ENCODE peak calls at places on chromosome 17, in six cellular contexts. A is mesenchymal stem cell, Y is H9, G is H1, R is IMR-90, I is trophoblast cell. M is an unnamed sample.

GRCh38 chr17:385195-385835 is 32.7 kb upstream of the RPH3AL start:
- DNase-seq in A (peak; percentile 46), Y (peak; percentile 63), G (peak; percentile 64), R (no peak), I (no peak), M (peak; percentile 47)

GRCh38 chr17:63290784-63291183 is 155.3 kb downstream of the CYB561 start:
- DNase-seq in A (no peak), Y (no peak), G (no peak), R (no peak), I (no peak), M (no peak)

GRCh38 chr17:21168555-21168865 is 41.7 kb downstream of the DHRS7B start:
- DNase-seq in A (no peak), Y (no peak), G (no peak), R (no peak), I (no peak), M (no peak)

GRCh38 chr17:1181769-1182137 is 2.0 kb upstream of the ABR start:
- DNase-seq in A (peak; percentile 87), Y (no peak), G (no peak), R (peak; percentile 86), I (no peak), M (no peak)

GRCh38 chr17:82932146-82933005 is 92.6 kb upstream of the ZNF750 start:
- DNase-seq in A (no peak), Y (no peak), G (no peak), R (peak; percentile 86), I (no peak), M (no peak)

GRCh38 chr17:17096438-17097178 is 54.4 kb downstream of the MPRIP start:
- DNase-seq in A (peak; percentile 43), Y (no peak), G (no peak), R (peak; percentile 59), I (no peak), M (no peak)

GRCh38 chr17:58005728-58006562 is 1.1 kb downstream of the SRSF1 start:
- DNase-seq in A (no peak), Y (no peak), G (no peak), R (no peak), I (no peak), M (no peak)

GRCh38 chr17:41518789-41519449 is at the start of gene KRT15:
- DNase-seq in A (no peak), Y (no peak), G (no peak), R (peak; percentile 28), I (no peak), M (no peak)

GRCh38 chr17:229130-229944 is 47.9 kb upstream of the DOC2B start:
- DNase-seq in A (no peak), Y (no peak), G (no peak), R (peak; percentile 1), I (no peak), M (no peak)

GRCh38 chr17:38442548-38442947 is 14.3 kb downstream of the ARHGAP23 start:
- DNase-seq in A (no peak), Y (no peak), G (no peak), R (no peak), I (no peak), M (no peak)

GRCh38 chr17:39836117-39836516 is 28.0 kb downstream of the IKZF3 start:
- DNase-seq in A (no peak), Y (no peak), G (no peak), R (no peak), I (no peak), M (no peak)

GRCh38 chr17:50029185-50029584 is 26.7 kb upstream of the ITGA3 start:
- DNase-seq in A (no peak), Y (no peak), G (no peak), R (no peak), I (no peak), M (no peak)

GRCh38 chr17:9004961-9005285 is 16.4 kb upstream of the NTN1 start:
- DNase-seq in A (no peak), Y (no peak), G (no peak), R (no peak), I (no peak), M (no peak)

GRCh38 chr17:27807567-27808470 is 7.5 kb upstream of the NOS2 start:
- DNase-seq in A (no peak), Y (no peak), G (no peak), R (no peak), I (peak; percentile 29), M (no peak)

GRCh38 chr17:1413281-1413791 is 13.3 kb upstream of the YWHAE start:
- DNase-seq in A (peak; percentile 73), Y (no peak), G (no peak), R (peak; percentile 86), I (no peak), M (no peak)

GRCh38 chr17:61364463-61364846 is 35.2 kb upstream of the TBX2 start:
- DNase-seq in A (no peak), Y (no peak), G (no peak), R (no peak), I (no peak), M (no peak)

GRCh38 chr17:61366076-61366714 is 33.4 kb upstream of the TBX2 start:
- DNase-seq in A (no peak), Y (no peak), G (no peak), R (no peak), I (no peak), M (no peak)

GRCh38 chr17:61368049-61368831 is 31.4 kb upstream of the TBX2 start:
- DNase-seq in A (no peak), Y (no peak), G (no peak), R (no peak), I (no peak), M (no peak)

GRCh38 chr17:61368832-61369468 is 30.7 kb upstream of the TBX2 start:
- DNase-seq in A (no peak), Y (no peak), G (no peak), R (no peak), I (no peak), M (no peak)

DNA sequence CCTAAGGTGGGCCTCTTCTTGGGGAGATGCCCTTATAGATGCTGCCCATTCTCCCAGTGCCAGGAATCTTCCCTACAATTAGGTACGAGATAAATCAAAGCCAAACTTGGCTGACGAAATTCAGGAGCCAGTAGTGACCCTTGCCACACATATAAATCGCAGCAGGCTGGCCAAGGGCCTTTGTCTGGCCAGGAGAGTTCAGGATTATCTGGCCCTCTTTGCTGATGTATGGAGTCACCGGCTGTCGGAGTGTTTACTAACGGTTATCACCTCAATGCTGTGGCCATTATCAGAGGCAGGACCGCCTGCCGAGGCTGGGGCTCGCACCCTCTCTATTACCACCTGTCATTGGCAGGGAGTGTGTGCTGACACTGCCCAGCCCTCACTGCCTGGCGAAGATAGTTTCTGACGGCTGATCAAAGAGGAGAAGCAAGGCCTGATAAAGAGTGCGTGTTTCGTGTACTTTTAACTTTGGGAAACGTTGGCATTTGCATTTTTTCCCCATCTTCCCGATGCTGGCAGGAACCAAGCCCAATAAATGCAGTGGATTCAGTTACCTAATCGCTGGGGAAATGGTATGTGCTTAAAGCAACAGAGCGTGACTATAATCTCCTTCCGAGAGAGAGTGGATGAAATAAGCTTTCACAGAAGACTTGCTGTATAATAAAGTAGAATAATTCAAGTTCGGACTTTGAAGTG is 32.8 kb upstream of the TBX2 start:
- DNase-seq in A (no peak), Y (no peak), G (no peak), R (no peak), I (no peak), M (no peak)
- H3K4me2 ChIP-seq in A (no peak overlapping the region), Y (no peak overlapping the region), G (no peak overlapping the region), R (no peak overlapping the region), I (no peak overlapping the region), M (no peak overlapping the region)

DNA sequence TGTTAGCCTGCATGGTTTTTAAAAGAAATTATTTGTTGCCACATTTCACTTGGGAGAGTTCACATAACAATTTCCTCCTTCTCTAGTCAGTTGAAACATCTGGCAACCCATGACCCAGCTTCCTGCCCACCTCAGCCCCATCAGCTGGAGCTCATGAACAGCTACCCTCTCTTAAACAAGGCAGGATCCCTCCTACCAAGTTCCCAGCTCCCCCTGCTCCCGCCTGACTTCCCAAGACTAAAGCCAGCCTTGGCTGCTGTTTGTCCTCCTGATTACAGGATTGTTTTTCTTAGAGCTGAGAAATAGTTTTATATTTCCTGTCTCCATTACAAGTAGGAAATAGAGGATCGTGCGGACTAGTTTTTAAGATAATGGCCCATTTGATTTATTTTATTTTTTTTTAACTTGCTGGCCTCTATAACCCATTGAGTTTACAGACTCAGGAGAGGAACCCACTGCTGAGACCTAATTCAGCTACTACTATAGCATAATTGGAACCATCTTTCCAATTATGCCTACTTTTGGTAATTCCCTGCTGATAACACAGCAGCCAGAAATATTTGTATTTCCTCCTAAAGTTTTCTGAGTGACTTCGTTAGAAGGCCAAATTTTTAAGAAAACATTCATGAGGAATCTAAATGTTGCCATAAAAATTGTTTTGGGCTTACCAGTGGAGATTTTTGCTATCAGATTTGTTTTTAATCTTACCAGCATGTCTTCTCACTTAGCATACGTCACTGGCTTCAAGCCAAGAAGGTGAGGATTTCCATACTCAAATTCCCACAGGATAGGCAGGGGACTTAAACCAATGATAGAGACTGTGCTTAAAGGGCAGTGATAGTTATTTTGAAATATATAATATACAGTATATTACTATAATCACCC is 90.0 kb downstream of the ELAC2 start:
- DNase-seq in A (no peak), Y (no peak), G (no peak), R (no peak), I (peak; percentile 62), M (no peak)
- H2AFZ ChIP-seq in A (no peak overlapping the region), Y (no peak overlapping the region), G (no peak overlapping the region), R (no peak overlapping the region), I (no peak overlapping the region), M (peak overlapping the region; percentile 30)

DNA sequence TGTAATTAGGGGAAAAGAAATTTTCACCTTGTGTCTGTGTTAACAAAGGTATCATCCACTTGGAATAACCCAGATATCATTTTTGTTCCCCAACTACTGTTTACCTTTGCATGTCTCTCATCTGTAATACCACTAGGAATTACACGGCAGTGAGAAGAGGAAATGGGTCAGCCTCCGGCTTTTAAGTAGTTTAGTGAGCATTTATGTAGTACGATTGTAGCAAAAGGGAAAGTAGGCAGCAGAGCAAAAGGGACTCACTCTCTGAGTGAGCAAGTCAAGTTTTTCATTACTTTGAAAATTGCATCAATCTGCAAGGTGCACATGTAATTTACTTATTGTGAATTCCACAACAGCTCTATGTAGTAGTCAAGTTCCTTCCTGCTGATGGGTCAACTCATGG is 11.2 kb downstream of the PHF12 start:
- DNase-seq in A (no peak), Y (no peak), G (no peak), R (no peak), I (no peak), M (no peak)
- H4K8ac ChIP-seq in A (no peak overlapping the region), Y (no peak overlapping the region), G (no peak overlapping the region), R (no peak overlapping the region), I (no peak overlapping the region), M (no peak overlapping the region)

DNA sequence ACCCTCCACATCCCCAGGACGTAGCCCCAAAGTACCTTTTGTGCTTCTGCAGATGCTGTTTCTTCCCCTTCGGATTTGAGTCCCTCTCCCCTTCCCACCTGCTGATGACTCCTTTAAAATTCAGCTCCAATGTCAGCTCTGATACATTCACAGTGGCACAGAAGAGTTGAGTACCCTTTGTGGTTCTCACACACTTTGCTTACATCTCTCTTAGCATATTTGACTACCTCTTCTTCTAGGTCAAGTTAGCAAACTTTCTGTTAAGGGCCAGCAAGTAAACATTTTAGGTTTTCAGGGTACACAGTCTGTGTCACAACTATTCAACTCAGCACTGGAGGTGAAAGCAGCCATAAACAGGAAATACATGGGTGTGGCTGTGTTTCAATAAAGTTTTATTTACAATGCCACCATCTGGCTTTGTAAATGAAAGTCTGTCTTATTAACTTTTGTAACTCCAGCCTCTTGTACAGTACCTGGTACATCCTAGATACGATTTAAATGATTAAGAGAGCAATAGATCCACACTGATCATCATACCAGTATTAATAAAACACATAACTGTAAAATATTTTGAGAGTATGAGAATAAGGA is 161.7 kb downstream of the SOX9 start:
- DNase-seq in A (no peak), Y (no peak), G (no peak), R (no peak), I (no peak), M (no peak)
- H3K4me2 ChIP-seq in A (no peak overlapping the region), Y (no peak overlapping the region), G (no peak overlapping the region), R (no peak overlapping the region), I (no peak overlapping the region), M (no peak overlapping the region)